ENCODE peak calls at places on chromosomes 5 and 9, in five cellular contexts. One of them, this sample, is unnamed.

GRCh38 chr5:15233566-15233965 is 266.4 kb upstream of the FBXL7 start:
- DNase-seq in aorta: no peak
- DNase-seq in HCT116: no peak
- DNase-seq in esophagus squamous epithelium: no peak
- DNase-seq in CD4-positive, CD25-positive, alpha-beta regulatory T cell: no peak
- DNase-seq in this sample: no peak

GRCh38 chr5:110159202-110159601 is 469.5 kb downstream of the MAN2A1 start:
- DNase-seq in CD4-positive, CD25-positive, alpha-beta regulatory T cell: no peak
- DNase-seq in aorta: no peak
- DNase-seq in HCT116: no peak
- DNase-seq in esophagus squamous epithelium: no peak
- DNase-seq in this sample: peak

GRCh38 chr5:99945706-99946442 is 589.3 kb upstream of the FAM174A start:
- DNase-seq in aorta: no peak
- DNase-seq in esophagus squamous epithelium: no peak
- DNase-seq in CD4-positive, CD25-positive, alpha-beta regulatory T cell: no peak
- DNase-seq in HCT116: no peak
- DNase-seq in this sample: no peak

GRCh38 chr5:96113170-96113939 is 151.7 kb upstream of the ELL2 start:
- DNase-seq in CD4-positive, CD25-positive, alpha-beta regulatory T cell: no peak
- DNase-seq in aorta: no peak
- DNase-seq in esophagus squamous epithelium: no peak
- DNase-seq in HCT116: no peak
- DNase-seq in this sample: peak

GRCh38 chr5:2748180-2748840 is 3.2 kb downstream of the IRX2 start:
- DNase-seq in aorta: no peak
- DNase-seq in esophagus squamous epithelium: no peak
- DNase-seq in CD4-positive, CD25-positive, alpha-beta regulatory T cell: no peak
- DNase-seq in HCT116: no peak
- DNase-seq in this sample: no peak

GRCh38 chr5:59039003-59039295 is 456.1 kb downstream of the RAB3C start:
- DNase-seq in HCT116: no peak
- DNase-seq in esophagus squamous epithelium: no peak
- DNase-seq in CD4-positive, CD25-positive, alpha-beta regulatory T cell: no peak
- DNase-seq in aorta: no peak
- DNase-seq in this sample: no peak

GRCh38 chr9:130345993-130346385 is 80.4 kb downstream of the HMCN2 start:
- DNase-seq in HCT116: no peak
- DNase-seq in CD4-positive, CD25-positive, alpha-beta regulatory T cell: no peak
- DNase-seq in aorta: no peak
- DNase-seq in esophagus squamous epithelium: no peak
- DNase-seq in this sample: no peak

GRCh38 chr9:94979904-94980507 is 253.5 kb downstream of the AOPEP start:
- DNase-seq in esophagus squamous epithelium: no peak
- DNase-seq in HCT116: no peak
- DNase-seq in aorta: no peak
- DNase-seq in CD4-positive, CD25-positive, alpha-beta regulatory T cell: no peak
- DNase-seq in this sample: no peak

GRCh38 chr9:74770508-74771261 is 117.0 kb downstream of the TRPM6 start:
- DNase-seq in aorta: no peak
- DNase-seq in CD4-positive, CD25-positive, alpha-beta regulatory T cell: peak
- DNase-seq in HCT116: peak
- DNase-seq in esophagus squamous epithelium: no peak
- DNase-seq in this sample: no peak

GRCh38 chr5:100840364-100840763 is 62.7 kb downstream of the ST8SIA4 start:
- DNase-seq in HCT116: peak
- DNase-seq in aorta: no peak
- DNase-seq in esophagus squamous epithelium: no peak
- DNase-seq in CD4-positive, CD25-positive, alpha-beta regulatory T cell: peak
- DNase-seq in this sample: no peak

GRCh38 chr9:113988951-113989780 is 88.9 kb downstream of the AMBP start:
- DNase-seq in CD4-positive, CD25-positive, alpha-beta regulatory T cell: no peak
- DNase-seq in esophagus squamous epithelium: no peak
- DNase-seq in HCT116: no peak
- DNase-seq in aorta: peak
- DNase-seq in this sample: no peak

GRCh38 chr5:159509002-159509660 is 178.8 kb upstream of the IL12B start:
- DNase-seq in HCT116: no peak
- DNase-seq in CD4-positive, CD25-positive, alpha-beta regulatory T cell: no peak
- DNase-seq in esophagus squamous epithelium: no peak
- DNase-seq in aorta: no peak
- DNase-seq in this sample: no peak

GRCh38 chr9:12809720-12810119 is 34.9 kb downstream of the LURAP1L start:
- DNase-seq in aorta: no peak
- DNase-seq in CD4-positive, CD25-positive, alpha-beta regulatory T cell: no peak
- DNase-seq in HCT116: no peak
- DNase-seq in esophagus squamous epithelium: no peak
- DNase-seq in this sample: no peak

GRCh38 chr5:26482817-26483375 is 555.5 kb downstream of the CDH9 start:
- DNase-seq in aorta: no peak
- DNase-seq in CD4-positive, CD25-positive, alpha-beta regulatory T cell: no peak
- DNase-seq in HCT116: peak
- DNase-seq in esophagus squamous epithelium: no peak
- DNase-seq in this sample: no peak

GRCh38 chr5:15452030-15452429 is 48.0 kb upstream of the FBXL7 start:
- DNase-seq in esophagus squamous epithelium: no peak
- DNase-seq in CD4-positive, CD25-positive, alpha-beta regulatory T cell: no peak
- DNase-seq in aorta: no peak
- DNase-seq in HCT116: no peak
- DNase-seq in this sample: no peak

GRCh38 chr9:130880599-130881220 is 15.9 kb downstream of the QRFP start:
- DNase-seq in aorta: no peak
- DNase-seq in HCT116: no peak
- DNase-seq in CD4-positive, CD25-positive, alpha-beta regulatory T cell: no peak
- DNase-seq in esophagus squamous epithelium: no peak
- DNase-seq in this sample: no peak

GRCh38 chr5:126124706-126125345 is 298.4 kb upstream of the GRAMD2B start:
- DNase-seq in HCT116: peak
- DNase-seq in CD4-positive, CD25-positive, alpha-beta regulatory T cell: no peak
- DNase-seq in esophagus squamous epithelium: no peak
- DNase-seq in aorta: no peak
- DNase-seq in this sample: no peak

GRCh38 chr9:128733256-128733655 is 9.3 kb upstream of the ZDHHC12 start:
- DNase-seq in CD4-positive, CD25-positive, alpha-beta regulatory T cell: peak
- DNase-seq in aorta: no peak
- DNase-seq in HCT116: peak
- DNase-seq in esophagus squamous epithelium: no peak
- DNase-seq in this sample: no peak

GRCh38 chr9:87148391-87149237 is 201.3 kb upstream of the GAS1 start:
- DNase-seq in HCT116: no peak
- DNase-seq in esophagus squamous epithelium: no peak
- DNase-seq in aorta: peak
- DNase-seq in CD4-positive, CD25-positive, alpha-beta regulatory T cell: no peak
- DNase-seq in this sample: no peak

GRCh38 chr5:58266402-58266801 is 193.5 kb downstream of the PLK2 start:
- DNase-seq in CD4-positive, CD25-positive, alpha-beta regulatory T cell: no peak
- DNase-seq in esophagus squamous epithelium: no peak
- DNase-seq in aorta: no peak
- DNase-seq in HCT116: no peak
- DNase-seq in this sample: no peak

GRCh38 chr5:131413605-131414559 is 150.0 kb downstream of the CDC42SE2 start:
- DNase-seq in CD4-positive, CD25-positive, alpha-beta regulatory T cell: peak
- DNase-seq in aorta: no peak
- DNase-seq in esophagus squamous epithelium: no peak
- DNase-seq in HCT116: no peak
- DNase-seq in this sample: no peak

GRCh38 chr5:100900142-100900795 is 2.8 kb downstream of the ST8SIA4 start:
- DNase-seq in esophagus squamous epithelium: peak
- DNase-seq in aorta: peak
- DNase-seq in HCT116: no peak
- DNase-seq in CD4-positive, CD25-positive, alpha-beta regulatory T cell: no peak
- DNase-seq in this sample: no peak

GRCh38 chr9:129379181-129379836 is 201.2 kb upstream of the IER5L start:
- DNase-seq in CD4-positive, CD25-positive, alpha-beta regulatory T cell: no peak
- DNase-seq in esophagus squamous epithelium: no peak
- DNase-seq in HCT116: no peak
- DNase-seq in aorta: peak
- DNase-seq in this sample: no peak

GRCh38 chr9:26656003-26656940 is 236.3 kb downstream of the CAAP1 start:
- DNase-seq in esophagus squamous epithelium: no peak
- DNase-seq in HCT116: peak
- DNase-seq in aorta: no peak
- DNase-seq in CD4-positive, CD25-positive, alpha-beta regulatory T cell: no peak
- DNase-seq in this sample: no peak

GRCh38 chr9:13665418-13666066 is 386.1 kb upstream of the MPDZ start:
- DNase-seq in aorta: no peak
- DNase-seq in HCT116: no peak
- DNase-seq in esophagus squamous epithelium: no peak
- DNase-seq in CD4-positive, CD25-positive, alpha-beta regulatory T cell: no peak
- DNase-seq in this sample: no peak

GRCh38 chr5:111563041-111563822 is 50.9 kb upstream of the STARD4 start:
- DNase-seq in esophagus squamous epithelium: no peak
- DNase-seq in aorta: no peak
- DNase-seq in HCT116: no peak
- DNase-seq in CD4-positive, CD25-positive, alpha-beta regulatory T cell: no peak
- DNase-seq in this sample: no peak

GRCh38 chr9:97767891-97768290 is 70.8 kb upstream of the XPA start:
- DNase-seq in esophagus squamous epithelium: no peak
- DNase-seq in aorta: no peak
- DNase-seq in HCT116: no peak
- DNase-seq in CD4-positive, CD25-positive, alpha-beta regulatory T cell: no peak
- DNase-seq in this sample: no peak

GRCh38 chr9:114114364-114114763 is 15.3 kb upstream of the KIF12 start:
- DNase-seq in HCT116: no peak
- DNase-seq in esophagus squamous epithelium: no peak
- DNase-seq in aorta: no peak
- DNase-seq in CD4-positive, CD25-positive, alpha-beta regulatory T cell: no peak
- DNase-seq in this sample: no peak

GRCh38 chr5:166074839-166075481 is 2216.5 kb upstream of the WWC1 start:
- DNase-seq in HCT116: no peak
- DNase-seq in aorta: no peak
- DNase-seq in CD4-positive, CD25-positive, alpha-beta regulatory T cell: no peak
- DNase-seq in esophagus squamous epithelium: no peak
- DNase-seq in this sample: no peak

GRCh38 chr9:33159760-33160127 is 7.4 kb downstream of the B4GALT1 start:
- DNase-seq in CD4-positive, CD25-positive, alpha-beta regulatory T cell: peak
- DNase-seq in esophagus squamous epithelium: no peak
- DNase-seq in aorta: no peak
- DNase-seq in HCT116: no peak
- DNase-seq in this sample: no peak

GRCh38 chr9:124239249-124240073 is 18.3 kb upstream of the NEK6 start:
- DNase-seq in HCT116: no peak
- DNase-seq in aorta: peak
- DNase-seq in esophagus squamous epithelium: no peak
- DNase-seq in CD4-positive, CD25-positive, alpha-beta regulatory T cell: no peak
- DNase-seq in this sample: no peak

GRCh38 chr5:33235824-33236223 is 204.9 kb upstream of the TARS1 start:
- DNase-seq in aorta: no peak
- DNase-seq in HCT116: no peak
- DNase-seq in esophagus squamous epithelium: no peak
- DNase-seq in CD4-positive, CD25-positive, alpha-beta regulatory T cell: peak
- DNase-seq in this sample: no peak

GRCh38 chr9:109989296-109989695 is 209.3 kb downstream of the PALM2AKAP2 start:
- DNase-seq in aorta: no peak
- DNase-seq in esophagus squamous epithelium: no peak
- DNase-seq in CD4-positive, CD25-positive, alpha-beta regulatory T cell: no peak
- DNase-seq in HCT116: no peak
- DNase-seq in this sample: no peak

DNA sequence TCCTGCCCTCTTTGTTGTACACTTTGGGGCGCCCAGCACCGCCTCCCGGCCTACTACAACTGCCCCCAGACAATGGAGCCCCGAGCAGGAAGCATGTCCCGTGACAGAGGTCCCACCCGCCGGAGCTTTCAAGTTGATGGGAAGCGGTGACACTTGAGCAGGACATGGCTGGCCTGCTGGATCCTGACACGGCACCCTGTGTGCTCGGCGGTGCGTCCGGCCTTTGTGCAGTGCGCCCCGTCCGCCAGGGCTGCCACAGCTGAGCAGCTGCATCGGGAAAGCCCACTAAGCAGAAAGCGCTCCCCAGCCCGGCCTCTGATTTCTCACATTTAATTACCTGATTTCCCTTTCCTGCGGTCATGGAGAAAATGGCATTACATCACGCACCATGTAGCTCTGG is 611.8 kb downstream of the IRX1 start:
- DNase-seq in esophagus squamous epithelium: no peak
- DNase-seq in CD4-positive, CD25-positive, alpha-beta regulatory T cell: no peak
- DNase-seq in HCT116: no peak
- DNase-seq in aorta: no peak
- DNase-seq in this sample: no peak
- H3K27ac ChIP-seq in esophagus squamous epithelium: no peak
- H3K27ac ChIP-seq in CD4-positive, CD25-positive, alpha-beta regulatory T cell: no peak
- H3K27ac ChIP-seq in HCT116: no peak
- H3K27ac ChIP-seq in aorta: no peak
- H3K27ac ChIP-seq in this sample: no peak

DNA sequence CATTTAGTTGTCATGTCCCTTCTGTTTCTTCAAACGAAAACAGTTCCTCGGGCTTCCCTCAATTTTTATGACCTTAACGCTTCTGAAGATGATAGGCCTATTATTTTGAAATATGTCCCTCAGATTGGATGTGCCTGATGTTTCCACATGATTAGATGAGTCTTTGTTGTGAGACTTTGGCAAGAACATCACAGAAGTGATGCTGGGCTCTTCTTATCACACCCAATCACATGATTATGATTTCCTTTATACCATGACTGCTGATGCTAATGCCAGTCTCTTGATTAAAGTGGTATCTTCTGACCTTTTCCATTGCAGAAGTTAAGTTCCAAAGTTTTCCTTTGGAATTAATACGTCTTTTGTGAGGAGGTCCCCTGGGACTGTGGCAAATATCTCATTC is 175.7 kb downstream of the SAXO1 start:
- DNase-seq in esophagus squamous epithelium: no peak
- DNase-seq in aorta: no peak
- DNase-seq in HCT116: no peak
- DNase-seq in CD4-positive, CD25-positive, alpha-beta regulatory T cell: no peak
- DNase-seq in this sample: no peak
- H3K27ac ChIP-seq in esophagus squamous epithelium: no peak
- H3K27ac ChIP-seq in aorta: no peak
- H3K27ac ChIP-seq in HCT116: no peak
- H3K27ac ChIP-seq in CD4-positive, CD25-positive, alpha-beta regulatory T cell: no peak
- H3K27ac ChIP-seq in this sample: no peak

GRCh38 chr5:170257370-170257769 is 24.6 kb downstream of the C5orf58 start:
- DNase-seq in esophagus squamous epithelium: no peak
- DNase-seq in aorta: no peak
- DNase-seq in HCT116: no peak
- DNase-seq in CD4-positive, CD25-positive, alpha-beta regulatory T cell: no peak
- DNase-seq in this sample: no peak
- H3K27ac ChIP-seq in esophagus squamous epithelium: no peak
- H3K27ac ChIP-seq in aorta: no peak
- H3K27ac ChIP-seq in HCT116: no peak
- H3K27ac ChIP-seq in CD4-positive, CD25-positive, alpha-beta regulatory T cell: peak
- H3K27ac ChIP-seq in this sample: no peak

DNA sequence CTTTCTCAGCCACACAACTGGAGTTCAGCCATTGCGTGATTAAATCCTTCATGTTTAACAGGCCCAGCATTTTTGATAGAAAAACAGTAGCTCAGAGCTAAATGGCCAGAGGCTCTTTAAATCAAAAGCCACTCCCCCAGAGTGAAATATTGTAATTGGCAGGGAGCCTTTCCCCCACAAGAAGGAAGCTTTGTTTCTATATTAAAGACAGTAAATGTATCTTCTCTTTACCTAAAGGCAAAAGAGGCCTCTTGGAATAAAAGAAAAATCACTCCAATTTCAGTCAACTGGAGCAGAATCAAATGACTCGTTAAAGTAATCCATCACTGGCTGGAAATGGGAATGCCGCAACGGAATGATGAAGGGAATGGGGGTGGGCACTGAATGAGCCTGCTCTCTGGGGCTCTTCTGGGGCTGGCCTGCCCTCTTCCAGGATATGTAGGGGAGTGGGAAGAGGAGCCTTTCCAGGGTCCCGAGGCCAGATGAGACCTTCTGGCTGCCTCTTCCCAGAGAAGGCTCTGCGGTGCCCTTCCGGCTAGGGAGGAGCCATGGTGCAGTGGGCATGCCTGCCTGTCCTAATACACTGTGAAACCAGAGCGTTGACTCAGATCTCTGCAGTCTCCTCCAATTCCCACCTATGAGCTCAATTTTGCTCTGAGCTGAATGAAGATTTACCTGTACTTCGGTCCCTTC is 45.2 kb downstream of the ANKDD1B start:
- DNase-seq in esophagus squamous epithelium: no peak
- DNase-seq in HCT116: no peak
- DNase-seq in aorta: peak
- DNase-seq in CD4-positive, CD25-positive, alpha-beta regulatory T cell: no peak
- DNase-seq in this sample: peak
- H3K27ac ChIP-seq in esophagus squamous epithelium: peak
- H3K27ac ChIP-seq in HCT116: no peak
- H3K27ac ChIP-seq in aorta: peak
- H3K27ac ChIP-seq in CD4-positive, CD25-positive, alpha-beta regulatory T cell: no peak
- H3K27ac ChIP-seq in this sample: peak

This sample was measured in epithelial cell of prostate.